ENCODE peak calls at places on chromosomes 13 and 19, in seven cellular contexts. F is suprapubic skin, Z is transverse colon, S is HCT116, O is spleen, L is endothelial cell of umbilical vein, H is SK-N-SH. B is an unnamed sample.

GRCh38 chr19:4911314-4911713 is 2.0 kb downstream of the UHRF1 start:
- DNase-seq in Z (no peak), F (no peak), O (no peak), S (no peak), L (no peak), H (no peak), B (no peak)

GRCh38 chr13:27006519-27007161 is 165.0 kb downstream of the USP12 start:
- DNase-seq in Z (peak), H (peak), F (peak), O (peak), S (peak), L (no peak), B (no peak)

GRCh38 chr19:55703790-55704215 is 28.8 kb downstream of the EPN1 start:
- DNase-seq in O (peak), L (peak), Z (peak), H (peak), F (no peak), S (peak), B (no peak)

GRCh38 chr13:83549671-83550070 is 332.6 kb downstream of the SLITRK1 start:
- DNase-seq in S (no peak), H (no peak), Z (no peak), F (no peak), L (no peak), O (no peak), B (no peak)

GRCh38 chr19:13138171-13138915 is 11.8 kb downstream of the STX10 start:
- DNase-seq in L (no peak), S (no peak), F (no peak), Z (no peak), O (no peak), H (no peak), B (no peak)

GRCh38 chr13:67119481-67119883 is 110.7 kb downstream of the PCDH9 start:
- DNase-seq in L (peak), F (no peak), H (no peak), Z (no peak), O (no peak), S (peak), B (no peak)

GRCh38 chr19:4713384-4713951 is 10.2 kb downstream of the DPP9 start:
- DNase-seq in H (peak), S (peak), O (no peak), L (peak), F (peak), Z (peak), B (no peak)

GRCh38 chr13:52783943-52784342 is 44.3 kb upstream of the CNMD start:
- DNase-seq in Z (no peak), H (no peak), S (no peak), F (no peak), L (no peak), O (no peak), B (no peak)

GRCh38 chr13:90746230-90746629 is 601.3 kb upstream of the MIR17HG start:
- DNase-seq in Z (no peak), S (no peak), O (no peak), H (no peak), L (no peak), F (no peak), B (no peak)

GRCh38 chr13:87661471-87661870 is 9.7 kb upstream of the SLITRK5 start:
- DNase-seq in H (no peak), L (no peak), Z (no peak), S (no peak), O (no peak), F (no peak), B (no peak)

GRCh38 chr13:99367663-99368448 is 60.7 kb upstream of the GPR183 start:
- DNase-seq in O (no peak), S (no peak), H (no peak), Z (no peak), L (no peak), F (peak), B (no peak)

GRCh38 chr19:3986260-3987041 is 1.2 kb upstream of the EEF2 start:
- DNase-seq in H (peak), Z (peak), S (peak), L (peak), F (no peak), O (no peak), B (peak)

GRCh38 chr19:38714354-38714778 is 29.9 kb downstream of the CAPN12 start:
- DNase-seq in Z (no peak), S (no peak), O (no peak), H (no peak), F (no peak), L (no peak), B (no peak)

GRCh38 chr19:49739098-49739497 is 24.0 kb downstream of the TSKS start:
- DNase-seq in O (no peak), Z (no peak), F (no peak), S (no peak), L (no peak), H (no peak), B (no peak)

GRCh38 chr19:36687214-36688056 is at the start of gene ZNF567:
- DNase-seq in H (peak), L (peak), F (peak), O (peak), Z (peak), S (peak), B (peak)

GRCh38 chr13:90027409-90027808 is 1320.1 kb upstream of the MIR17HG start:
- DNase-seq in H (no peak), O (no peak), Z (no peak), S (no peak), L (no peak), F (no peak), B (no peak)

GRCh38 chr19:12985049-12985776 is 10.1 kb upstream of the NFIX start:
- DNase-seq in O (no peak), Z (peak), F (peak), L (no peak), S (peak), H (no peak), B (no peak)

GRCh38 chr13:95087746-95088305 is 213.4 kb downstream of the ABCC4 start:
- DNase-seq in H (no peak), S (no peak), L (peak), Z (no peak), F (no peak), O (no peak), B (no peak)

GRCh38 chr13:98147521-98147920 is 4.6 kb downstream of the FARP1 start:
- DNase-seq in F (no peak), L (no peak), O (no peak), Z (no peak), H (no peak), S (no peak), B (no peak)

GRCh38 chr19:18204394-18205179 is 745 bp upstream of the RAB3A start:
- DNase-seq in H (peak), Z (peak), L (no peak), O (peak), S (no peak), F (no peak), B (no peak)

GRCh38 chr19:35228177-35228930 is at the start of gene FAM187B:
- DNase-seq in Z (no peak), H (no peak), S (no peak), F (peak), O (no peak), L (no peak), B (no peak)

GRCh38 chr13:100547805-100548204 is 40.8 kb downstream of the GGACT start:
- DNase-seq in L (no peak), Z (no peak), H (peak), O (no peak), F (no peak), S (no peak), B (no peak)

GRCh38 chr13:65926750-65927171 is 1303.4 kb downstream of the PCDH9 start:
- DNase-seq in H (no peak), S (peak), F (no peak), Z (peak), O (no peak), L (no peak), B (no peak)

GRCh38 chr19:29107831-29108230 is 105.1 kb downstream of the UQCRFS1 start:
- DNase-seq in S (no peak), O (peak), Z (no peak), H (no peak), L (no peak), F (no peak), B (no peak)

GRCh38 chr13:83895994-83896580 is 13.8 kb upstream of the SLITRK1 start:
- DNase-seq in H (no peak), Z (no peak), L (no peak), F (no peak), O (no peak), S (no peak), B (no peak)

GRCh38 chr13:113864303-113864890 is 521 bp upstream of the GAS6 start:
- DNase-seq in O (no peak), L (peak), Z (no peak), F (no peak), S (no peak), H (peak), B (no peak)

GRCh38 chr13:112129557-112129956 is 62.6 kb downstream of the SOX1 start:
- DNase-seq in Z (no peak), S (no peak), O (peak), L (no peak), F (no peak), H (no peak), B (no peak)

GRCh38 chr13:27424246-27425150 is at the start of gene GTF3A:
- DNase-seq in F (peak), Z (peak), L (peak), H (peak), O (peak), S (peak), B (peak)

GRCh38 chr13:98721825-98722510 is 30.5 kb downstream of the SLC15A1 start:
- DNase-seq in F (no peak), S (no peak), O (no peak), Z (no peak), H (no peak), L (no peak), B (no peak)

GRCh38 chr19:6219592-6220290 is 60.0 kb downstream of the MLLT1 start:
- DNase-seq in H (no peak), F (no peak), Z (no peak), S (no peak), O (no peak), L (peak), B (no peak)

GRCh38 chr13:84455143-84455905 is 573.0 kb upstream of the SLITRK1 start:
- DNase-seq in O (peak), H (peak), F (no peak), Z (no peak), S (no peak), L (no peak), B (no peak)

GRCh38 chr13:28753208-28753892 is 34.6 kb upstream of the SLC46A3 start:
- DNase-seq in H (no peak), O (no peak), S (peak), Z (peak), L (peak), F (no peak), B (peak)

DNA sequence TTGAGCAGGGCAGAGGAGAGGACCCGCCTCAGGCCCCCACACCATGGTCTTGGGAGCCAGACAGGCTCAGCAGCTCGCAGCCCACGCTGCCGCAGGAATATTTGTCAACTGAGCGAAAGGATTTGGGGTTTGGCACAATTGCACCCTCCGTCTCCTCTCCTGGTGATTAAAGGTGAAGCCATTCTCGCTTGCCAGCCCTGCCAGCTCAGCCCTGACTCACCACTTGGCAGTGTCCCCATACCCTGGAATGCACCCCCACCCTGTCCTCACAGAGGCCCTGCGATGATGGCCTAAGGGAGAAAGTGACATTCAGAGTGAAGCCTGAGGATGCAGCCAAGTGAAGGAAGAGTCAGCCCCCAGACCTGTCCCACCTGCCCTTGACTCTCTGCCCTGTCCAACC is 18.8 kb downstream of the CYTH2 start:
- DNase-seq in F (no peak), L (peak), S (peak), H (no peak), Z (peak), O (no peak), B (no peak)
- TF ChIP-seq POLR2AphosphoS5 in F (peak), L (no peak), S (peak), H (peak), Z (no peak), O (no peak), B (no peak)

GRCh38 chr19:1250374-1251232 is 2.2 kb downstream of the MIDN start:
- DNase-seq in L (peak), S (no peak), F (no peak), O (peak), H (peak), Z (peak), B (no peak)
- TF ChIP-seq POLR2AphosphoS5 in L (peak), S (peak), F (no peak), O (no peak), H (no peak), Z (no peak), B (no peak)

DNA sequence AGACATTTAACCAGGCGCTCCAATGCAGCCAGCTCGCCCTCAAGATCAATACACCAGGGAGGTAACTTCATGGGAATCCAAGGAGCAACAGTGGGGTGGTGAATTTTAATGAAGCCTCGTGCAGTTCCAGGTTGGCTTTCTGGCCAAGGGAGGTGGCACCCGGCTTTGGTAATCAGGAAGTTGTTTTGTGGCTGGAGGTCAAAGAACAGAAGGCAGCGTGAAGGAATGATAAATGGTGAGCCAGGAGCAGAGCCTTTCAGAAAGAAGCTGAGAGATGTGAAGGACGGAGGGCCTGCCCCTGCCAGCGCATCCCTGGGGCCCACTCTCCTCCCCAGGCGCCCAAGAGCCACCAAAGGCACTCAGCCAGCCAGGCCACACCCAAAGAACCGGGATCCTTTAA is 188.2 kb upstream of the TSC22D1 start:
- DNase-seq in Z (peak), F (no peak), H (no peak), S (no peak), L (no peak), O (no peak), B (no peak)
- TF ChIP-seq POLR2AphosphoS5 in Z (no peak), F (no peak), H (no peak), S (no peak), L (no peak), O (no peak), B (no peak)

GRCh38 chr13:45341799-45342584 is 1.0 kb upstream of the TPT1 start:
- DNase-seq in O (no peak), Z (peak), H (peak), S (no peak), F (no peak), L (no peak), B (no peak)

GRCh38 chr13:45339867-45340266 is 1.1 kb downstream of the TPT1 start:
- DNase-seq in F (no peak), H (no peak), Z (no peak), L (no peak), O (no peak), S (no peak), B (no peak)

GRCh38 chr13:45339399-45339798 is 1.6 kb downstream of the TPT1 start:
- DNase-seq in Z (no peak), H (no peak), L (no peak), O (no peak), S (no peak), F (no peak), B (no peak)

GRCh38 chr13:45341034-45341798 is at the start of gene TPT1:
- DNase-seq in L (peak), Z (peak), H (peak), S (peak), O (peak), F (peak), B (peak)

DNA sequence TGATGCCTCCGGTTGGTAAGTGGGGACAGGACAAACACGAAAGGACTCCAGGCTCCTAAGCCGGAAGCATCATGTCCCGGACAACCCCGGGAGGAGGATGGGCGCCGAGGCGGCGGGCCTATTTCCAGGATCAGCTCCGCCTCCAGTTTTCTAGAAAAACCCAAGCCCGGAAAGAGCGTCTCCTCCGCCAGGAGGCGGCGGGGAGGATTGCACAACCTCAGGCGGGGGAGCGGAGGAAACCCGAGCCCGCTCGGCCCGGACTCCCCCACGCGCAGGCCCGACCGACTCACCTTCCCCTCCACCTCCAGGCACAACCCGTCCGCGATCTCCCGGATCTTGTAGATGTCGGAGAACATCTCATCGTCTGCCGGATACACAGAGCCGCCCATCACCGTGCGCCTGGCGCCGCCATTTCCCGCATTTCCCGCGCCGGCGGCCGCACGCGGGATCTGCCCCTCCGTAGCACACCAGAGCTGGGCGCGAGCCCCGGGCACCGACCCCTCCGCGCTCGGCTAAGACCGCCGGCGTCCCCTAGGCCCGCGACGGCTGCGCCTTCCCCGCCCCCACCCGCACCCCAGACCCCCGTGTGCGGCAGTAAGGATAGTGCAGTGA is 455 bp downstream of the TPT1 start:
- DNase-seq in O (peak), S (peak), H (peak), L (peak), Z (peak), F (peak), B (no peak)
- TF ChIP-seq POLR2AphosphoS5 in O (peak), S (no peak), H (no peak), L (peak), Z (peak), F (peak), B (no peak)

GRCh38 chr19:47274891-47275865 is 493 bp downstream of the INAFM1 start:
- DNase-seq in F (no peak), O (peak), L (peak), Z (peak), S (no peak), H (peak), B (no peak)
- TF ChIP-seq POLR2AphosphoS5 in F (no peak), O (peak), L (no peak), Z (no peak), S (no peak), H (no peak), B (no peak)

GRCh38 chr19:40322951-40323615 is 25.1 kb downstream of the C19orf47 start:
- DNase-seq in L (no peak), S (no peak), F (no peak), Z (no peak), O (no peak), H (no peak), B (peak)

GRCh38 chr19:40321566-40322270 is 26.5 kb downstream of the C19orf47 start:
- DNase-seq in Z (no peak), O (no peak), L (no peak), F (no peak), H (no peak), S (no peak), B (no peak)

GRCh38 chr19:40326201-40326600 is 22.0 kb downstream of the C19orf47 start:
- DNase-seq in L (no peak), O (no peak), H (no peak), S (no peak), Z (no peak), F (no peak), B (no peak)

GRCh38 chr19:40322271-40322610 is 26.0 kb downstream of the C19orf47 start:
- DNase-seq in L (no peak), F (no peak), O (no peak), S (no peak), H (no peak), Z (no peak), B (no peak)

DNA sequence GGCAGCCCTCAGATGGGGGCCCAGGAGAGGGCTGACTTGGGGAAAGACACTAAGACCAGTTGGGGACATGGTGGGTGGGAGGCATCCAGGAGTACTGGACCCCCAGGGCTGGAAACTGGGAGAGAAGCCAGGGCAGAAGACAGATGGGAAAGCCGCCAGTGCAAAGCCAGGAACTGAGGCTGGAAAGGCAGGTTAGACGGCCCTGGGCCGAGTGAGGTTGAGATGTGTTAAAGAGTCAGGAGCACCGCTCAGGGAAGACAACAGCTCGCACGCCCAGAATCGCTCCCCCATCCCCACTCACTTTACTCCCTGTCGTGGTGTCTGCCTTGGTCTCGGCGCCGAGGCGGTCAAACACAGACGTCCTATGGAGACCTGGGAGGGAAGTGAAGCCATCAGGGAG is 24.5 kb downstream of the C19orf47 start:
- DNase-seq in O (no peak), F (no peak), H (no peak), L (no peak), S (no peak), Z (no peak), B (no peak)
- TF ChIP-seq POLR2AphosphoS5 in O (no peak), F (no peak), H (no peak), L (no peak), S (no peak), Z (no peak), B (no peak)

DNA sequence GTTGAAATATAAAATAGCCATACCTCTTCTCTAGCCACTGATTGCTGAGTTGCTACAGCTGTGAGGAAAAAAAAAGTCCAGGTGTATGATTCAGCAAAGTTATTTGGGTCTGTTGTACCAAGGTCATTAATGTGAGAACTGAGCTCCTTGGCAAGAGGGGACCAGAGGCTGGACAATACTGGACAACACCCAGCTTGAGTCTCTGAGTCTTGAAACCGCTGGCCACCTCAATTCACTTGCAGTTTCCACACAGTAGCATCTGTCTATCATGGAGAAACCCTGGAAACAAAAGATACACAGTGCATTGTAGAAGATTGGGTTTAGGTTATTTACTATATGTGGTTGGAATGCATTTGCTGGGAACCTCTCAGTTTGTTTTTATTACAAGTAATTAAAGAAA is 60.4 kb downstream of the WDFY2 start:
- DNase-seq in Z (no peak), O (no peak), F (no peak), S (no peak), L (peak), H (no peak), B (no peak)
- TF ChIP-seq POLR2AphosphoS5 in Z (no peak), O (no peak), F (no peak), S (no peak), L (no peak), H (no peak), B (no peak)

B was measured in SK-N-MC.